ENCODE peak calls at places on chromosome 6, in six cellular contexts. One of them, this sample, is unnamed.

GRCh38 chr6:81937296-81937937 is 184.9 kb upstream of the TENT5A start:
- DNase-seq in CD4-positive, alpha-beta T cell: no peak
- DNase-seq in cardiac fibroblast: peak; percentile 50
- DNase-seq in heart left ventricle: no peak
- DNase-seq in HFFc6: peak; percentile 42
- DNase-seq in NCI-H1092 treated with DMSO at 0.1 percent for 48 hours: no peak
- DNase-seq in this sample: no peak

GRCh38 chr6:20826378-20826777 is 292.1 kb downstream of the CDKAL1 start:
- DNase-seq in CD4-positive, alpha-beta T cell: no peak
- DNase-seq in cardiac fibroblast: peak; percentile 71
- DNase-seq in heart left ventricle: no peak
- DNase-seq in HFFc6: peak; percentile 61
- DNase-seq in NCI-H1092 treated with DMSO at 0.1 percent for 48 hours: no peak
- DNase-seq in this sample: peak; percentile 48

GRCh38 chr6:48535569-48535968 is 424.6 kb upstream of the PTCHD4 start:
- DNase-seq in CD4-positive, alpha-beta T cell: no peak
- DNase-seq in cardiac fibroblast: peak; percentile 21
- DNase-seq in heart left ventricle: no peak
- DNase-seq in HFFc6: no peak
- DNase-seq in NCI-H1092 treated with DMSO at 0.1 percent for 48 hours: no peak
- DNase-seq in this sample: peak; percentile 89

GRCh38 chr6:147135211-147135672 is 69.0 kb upstream of the STXBP5 start:
- DNase-seq in CD4-positive, alpha-beta T cell: no peak
- DNase-seq in cardiac fibroblast: peak; percentile 99
- DNase-seq in heart left ventricle: peak; percentile 24
- DNase-seq in HFFc6: peak; percentile 32
- DNase-seq in NCI-H1092 treated with DMSO at 0.1 percent for 48 hours: no peak
- DNase-seq in this sample: peak; percentile 94

GRCh38 chr6:102582569-102582968 is 1189.1 kb downstream of the GRIK2 start:
- DNase-seq in CD4-positive, alpha-beta T cell: no peak
- DNase-seq in cardiac fibroblast: no peak
- DNase-seq in heart left ventricle: peak; percentile 19
- DNase-seq in HFFc6: no peak
- DNase-seq in NCI-H1092 treated with DMSO at 0.1 percent for 48 hours: no peak
- DNase-seq in this sample: no peak

GRCh38 chr6:156807028-156807427 is 29.9 kb downstream of the ARID1B start:
- DNase-seq in CD4-positive, alpha-beta T cell: no peak
- DNase-seq in cardiac fibroblast: no peak
- DNase-seq in heart left ventricle: no peak
- DNase-seq in HFFc6: no peak
- DNase-seq in NCI-H1092 treated with DMSO at 0.1 percent for 48 hours: no peak
- DNase-seq in this sample: no peak

GRCh38 chr6:118776607-118777549 is 117.1 kb upstream of the ASF1A start:
- DNase-seq in CD4-positive, alpha-beta T cell: peak; percentile 50
- DNase-seq in cardiac fibroblast: peak; percentile 89
- DNase-seq in heart left ventricle: peak; percentile 33
- DNase-seq in HFFc6: peak; percentile 72
- DNase-seq in NCI-H1092 treated with DMSO at 0.1 percent for 48 hours: peak; percentile 60
- DNase-seq in this sample: peak; percentile 97

GRCh38 chr6:31762356-31762755 is at the start of gene SAPCD1:
- DNase-seq in CD4-positive, alpha-beta T cell: no peak
- DNase-seq in cardiac fibroblast: no peak
- DNase-seq in heart left ventricle: no peak
- DNase-seq in HFFc6: no peak
- DNase-seq in NCI-H1092 treated with DMSO at 0.1 percent for 48 hours: no peak
- DNase-seq in this sample: no peak

GRCh38 chr6:159084493-159085091 is 39.8 kb upstream of the TAGAP start:
- DNase-seq in CD4-positive, alpha-beta T cell: no peak
- DNase-seq in cardiac fibroblast: peak; percentile 87
- DNase-seq in heart left ventricle: no peak
- DNase-seq in HFFc6: peak; percentile 53
- DNase-seq in NCI-H1092 treated with DMSO at 0.1 percent for 48 hours: no peak
- DNase-seq in this sample: peak; percentile 31

GRCh38 chr6:135673671-135674309 is 176.2 kb upstream of the AHI1 start:
- DNase-seq in CD4-positive, alpha-beta T cell: no peak
- DNase-seq in cardiac fibroblast: no peak
- DNase-seq in heart left ventricle: no peak
- DNase-seq in HFFc6: no peak
- DNase-seq in NCI-H1092 treated with DMSO at 0.1 percent for 48 hours: no peak
- DNase-seq in this sample: no peak

GRCh38 chr6:108921547-108922331 is 73.5 kb downstream of the ARMC2 start:
- DNase-seq in CD4-positive, alpha-beta T cell: no peak
- DNase-seq in cardiac fibroblast: peak; percentile 93
- DNase-seq in heart left ventricle: no peak
- DNase-seq in HFFc6: peak; percentile 24
- DNase-seq in NCI-H1092 treated with DMSO at 0.1 percent for 48 hours: no peak
- DNase-seq in this sample: no peak

GRCh38 chr6:43107344-43108062 is 31.4 kb downstream of the PTK7 start:
- DNase-seq in CD4-positive, alpha-beta T cell: no peak
- DNase-seq in cardiac fibroblast: no peak
- DNase-seq in heart left ventricle: no peak
- DNase-seq in HFFc6: no peak
- DNase-seq in NCI-H1092 treated with DMSO at 0.1 percent for 48 hours: peak; percentile 26
- DNase-seq in this sample: no peak

GRCh38 chr6:139380168-139380567 is 5.7 kb upstream of the CITED2 start:
- DNase-seq in CD4-positive, alpha-beta T cell: no peak
- DNase-seq in cardiac fibroblast: no peak
- DNase-seq in heart left ventricle: no peak
- DNase-seq in HFFc6: no peak
- DNase-seq in NCI-H1092 treated with DMSO at 0.1 percent for 48 hours: no peak
- DNase-seq in this sample: no peak

GRCh38 chr6:26389349-26389799 is 6.5 kb downstream of the BTN2A2 start:
- DNase-seq in CD4-positive, alpha-beta T cell: no peak
- DNase-seq in cardiac fibroblast: peak; percentile 50
- DNase-seq in heart left ventricle: no peak
- DNase-seq in HFFc6: no peak
- DNase-seq in NCI-H1092 treated with DMSO at 0.1 percent for 48 hours: no peak
- DNase-seq in this sample: no peak

GRCh38 chr6:39688494-39688893 is 36.7 kb downstream of the KIF6 start:
- DNase-seq in CD4-positive, alpha-beta T cell: no peak
- DNase-seq in cardiac fibroblast: peak; percentile 89
- DNase-seq in heart left ventricle: no peak
- DNase-seq in HFFc6: no peak
- DNase-seq in NCI-H1092 treated with DMSO at 0.1 percent for 48 hours: no peak
- DNase-seq in this sample: peak; percentile 49

This sample was measured in NCI-H226.